ENCODE peak calls at places on chromosomes 7 and 10, in ten cellular contexts. V, B, A, R, L, S, X, W, Y and H are unnamed samples.

GRCh38 chr10:1183033-1183396 is 126.8 kb downstream of the WDR37 start:
- DNase-seq in R (no peak), S (no peak), L (no peak), B (no peak), V (no peak), X (no peak), A (no peak), Y (no peak), W (no peak), H (no peak)

GRCh38 chr7:153657182-153657800 is 394.9 kb upstream of the DPP6 start:
- DNase-seq in L (no peak), Y (no peak), S (no peak), V (no peak), R (no peak), X (peak; percentile 40), B (no peak), A (no peak), W (no peak), H (no peak)

GRCh38 chr7:11315687-11316258 is 342.1 kb downstream of the PHF14 start:
- DNase-seq in B (no peak), X (no peak), S (no peak), A (no peak), W (no peak), Y (no peak), L (no peak), R (no peak), V (no peak), H (no peak)

GRCh38 chr10:67818323-67818722 is 19.7 kb downstream of the DNAJC12 start:
- DNase-seq in W (no peak), L (no peak), A (no peak), B (no peak), R (peak; percentile 7), Y (peak; percentile 37), V (no peak), X (no peak), S (peak; percentile 73), H (no peak)

GRCh38 chr10:98403812-98404504 is 11.0 kb downstream of the PYROXD2 start:
- DNase-seq in W (no peak), B (no peak), S (no peak), R (peak; percentile 76), Y (peak; percentile 61), V (peak; percentile 26), X (no peak), A (no peak), L (peak; percentile 87), H (no peak)

GRCh38 chr7:141960687-141961422 is 12.7 kb downstream of the TAS2R38 start:
- DNase-seq in V (no peak), Y (no peak), L (no peak), R (no peak), S (no peak), A (no peak), W (no peak), B (no peak), X (no peak), H (no peak)

GRCh38 chr7:115297651-115298050 is 375.8 kb downstream of the MDFIC start:
- DNase-seq in B (no peak), A (no peak), L (peak; percentile 21), W (no peak), X (peak; percentile 15), R (peak; percentile 65), Y (peak; percentile 76), V (peak; percentile 82), S (peak; percentile 28), H (peak; percentile 60)

GRCh38 chr10:77156406-77156879 is 481.2 kb downstream of the KCNMA1 start:
- DNase-seq in A (no peak), B (no peak), W (peak; percentile 40), R (peak; percentile 85), S (no peak), V (peak; percentile 68), L (peak; percentile 76), X (no peak), Y (peak; percentile 77), H (peak; percentile 86)

GRCh38 chr7:75993689-75994387 is 557 bp downstream of the TMEM120A start:
- DNase-seq in X (peak; percentile 72), V (peak; percentile 51), B (no peak), L (peak; percentile 51), W (peak; percentile 71), R (peak; percentile 66), S (peak; percentile 87), Y (peak; percentile 58), A (peak; percentile 81), H (peak; percentile 39)

GRCh38 chr10:78528749-78529204 is 495.1 kb downstream of the RPS24 start:
- DNase-seq in L (no peak), V (no peak), S (no peak), Y (no peak), B (no peak), W (no peak), X (no peak), R (no peak), A (no peak), H (no peak)

GRCh38 chr7:23710000-23710399 is at the start of gene STK31:
- DNase-seq in B (no peak), X (no peak), A (no peak), V (no peak), S (no peak), R (no peak), Y (no peak), L (no peak), W (no peak), H (no peak)

GRCh38 chr7:128005117-128005516 is 26.1 kb downstream of the LRRC4 start:
- DNase-seq in L (no peak), S (no peak), Y (no peak), V (no peak), B (no peak), R (no peak), X (no peak), A (no peak), W (no peak), H (no peak)

GRCh38 chr7:80385512-80385911 is 126.4 kb downstream of the GNAT3 start:
- DNase-seq in A (no peak), L (peak; percentile 67), W (no peak), X (no peak), S (no peak), B (no peak), V (no peak), Y (peak; percentile 61), R (peak; percentile 54), H (peak; percentile 28)

GRCh38 chr10:112835933-112836564 is 114.0 kb upstream of the TCF7L2 start:
- DNase-seq in W (no peak), R (peak; percentile 12), X (no peak), L (peak; percentile 47), B (no peak), V (peak; percentile 31), Y (no peak), A (peak; percentile 39), S (no peak), H (peak; percentile 37)

GRCh38 chr10:116104210-116104932 is 168.6 kb downstream of the GFRA1 start:
- DNase-seq in L (no peak), B (no peak), A (no peak), W (no peak), Y (no peak), X (no peak), R (no peak), V (peak; percentile 18), S (no peak), H (no peak)

GRCh38 chr10:101769541-101770180 is 6.3 kb downstream of the FGF8 start:
- DNase-seq in X (no peak), L (no peak), W (no peak), R (no peak), V (no peak), Y (no peak), B (no peak), S (no peak), A (no peak), H (no peak)
- TF ChIP-seq CTCF in X (no peak), L (no peak), W (no peak), R (no peak), V (no peak), Y (no peak), B (no peak), S (no peak), A (no peak), H (no peak)

GRCh38 chr10:49616421-49617230 is 2.8 kb downstream of the CHAT start:
- DNase-seq in R (no peak), Y (no peak), L (no peak), W (no peak), X (no peak), A (no peak), S (no peak), B (no peak), V (no peak), H (no peak)
- TF ChIP-seq CTCF in R (no peak), Y (no peak), L (no peak), W (no peak), X (no peak), A (no peak), S (no peak), B (no peak), V (no peak), H (no peak)

DNA sequence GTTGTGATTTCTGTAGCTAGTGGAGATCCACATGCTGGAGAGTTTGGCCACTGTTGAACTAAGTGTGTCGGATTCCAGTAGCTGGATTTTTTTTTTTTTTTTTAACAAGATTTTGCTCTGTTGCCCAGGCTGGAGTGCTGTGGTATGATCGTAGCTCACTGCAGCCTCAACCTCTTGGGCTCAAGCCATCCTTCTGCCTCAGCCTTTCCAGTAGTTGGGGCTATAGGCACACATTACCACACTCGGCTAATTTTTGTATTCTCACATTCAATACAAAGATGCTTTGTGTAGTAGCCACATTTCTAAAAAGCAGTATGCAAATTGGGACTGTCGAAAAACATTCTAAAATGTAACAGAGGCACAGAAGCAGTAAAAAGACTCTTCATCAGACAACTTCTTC is 63.5 kb downstream of the RABGEF1 start:
- DNase-seq in X (no peak), R (peak; percentile 8), A (no peak), W (no peak), L (no peak), S (no peak), B (no peak), Y (peak; percentile 13), V (peak; percentile 45), H (no peak)
- TF ChIP-seq CTCF in X (no peak), R (no peak), A (no peak), W (no peak), L (peak; percentile 9), S (no peak), B (no peak), Y (no peak), V (no peak), H (no peak)

GRCh38 chr10:124830445-124830844 is 28.8 kb downstream of the ABRAXAS2 start:
- DNase-seq in L (no peak), B (no peak), S (no peak), Y (no peak), V (no peak), R (no peak), W (no peak), X (no peak), A (no peak), H (no peak)

GRCh38 chr10:124829447-124830115 is 28.0 kb downstream of the ABRAXAS2 start:
- DNase-seq in Y (no peak), B (no peak), W (no peak), L (no peak), X (no peak), V (no peak), R (no peak), S (no peak), A (no peak), H (no peak)

GRCh38 chr10:124824507-124824906 is 22.9 kb downstream of the ABRAXAS2 start:
- DNase-seq in V (no peak), Y (no peak), S (no peak), R (no peak), W (no peak), A (no peak), X (no peak), L (no peak), B (no peak), H (no peak)

GRCh38 chr10:124825702-124826101 is 24.1 kb downstream of the ABRAXAS2 start:
- DNase-seq in A (no peak), R (no peak), S (no peak), L (no peak), X (no peak), W (no peak), B (no peak), V (no peak), Y (no peak), H (no peak)

GRCh38 chr10:124827474-124827873 is 25.9 kb downstream of the ABRAXAS2 start:
- DNase-seq in R (peak; percentile 44), V (peak; percentile 24), W (peak; percentile 18), L (peak; percentile 53), B (no peak), X (no peak), Y (peak; percentile 22), S (peak; percentile 66), A (no peak), H (peak; percentile 4)
- TF ChIP-seq CTCF in R (peak; percentile 56), V (peak; percentile 62), W (peak; percentile 40), L (peak; percentile 27), B (peak; percentile 68), X (peak; percentile 48), Y (peak; percentile 49), S (peak; percentile 53), A (peak; percentile 62), H (peak; percentile 40)